ENCODE peak calls at places on chromosome 3, in five cellular contexts. W, O, R, P and Y are unnamed samples.

GRCh38 chr3:37392957-37393356 is 218.6 kb upstream of the LRRFIP2 start:
- DNase-seq in O (no peak), W (no peak), P (no peak), R (no peak), Y (no peak)

GRCh38 chr3:108838411-108838810 is 15.8 kb downstream of the TRAT1 start:
- DNase-seq in R (no peak), P (no peak), W (peak; percentile 54), O (no peak), Y (no peak)

GRCh38 chr3:39124876-39125836 is 17.7 kb downstream of the TTC21A start:
- DNase-seq in P (no peak), W (no peak), R (peak; percentile 52), O (no peak), Y (no peak)

GRCh38 chr3:15174953-15175352 is 31.1 kb upstream of the CAPN7 start:
- DNase-seq in R (no peak), P (no peak), O (no peak), W (no peak), Y (no peak)

GRCh38 chr3:43213631-43214030 is 72.7 kb upstream of the SNRK start:
- DNase-seq in O (no peak), R (no peak), P (no peak), W (no peak), Y (no peak)

GRCh38 chr3:49295489-49296058 is 18.5 kb upstream of the C3orf62 start:
- DNase-seq in R (no peak), P (no peak), W (no peak), O (no peak), Y (no peak)

GRCh38 chr3:12924437-12924836 is 83.1 kb upstream of the RPL32 start:
- DNase-seq in W (no peak), R (no peak), O (no peak), P (no peak), Y (no peak)

GRCh38 chr3:29152379-29152778 is 128.5 kb upstream of the RBMS3 start:
- DNase-seq in P (no peak), R (no peak), W (no peak), O (no peak), Y (no peak)

GRCh38 chr3:11536132-11536935 is 107.4 kb downstream of the VGLL4 start:
- DNase-seq in P (no peak), W (no peak), R (no peak), O (no peak), Y (no peak)

GRCh38 chr3:115186351-115187148 is 39.5 kb upstream of the ZBTB20 start:
- DNase-seq in O (no peak), R (no peak), P (no peak), W (no peak), Y (no peak)

GRCh38 chr3:31377045-31377642 is 155.6 kb upstream of the STT3B start:
- DNase-seq in O (no peak), R (no peak), P (no peak), W (peak; percentile 59), Y (no peak)

GRCh38 chr3:20104167-20104661 is 64.0 kb downstream of the KAT2B start:
- DNase-seq in P (no peak), R (no peak), W (peak; percentile 77), O (no peak), Y (no peak)

GRCh38 chr3:160676547-160677303 is at the start of gene ARL14:
- DNase-seq in R (peak; percentile 55), P (no peak), O (no peak), W (no peak), Y (no peak)

GRCh38 chr3:15269091-15269989 is 63.0 kb downstream of the SH3BP5 start:
- DNase-seq in R (peak; percentile 46), W (peak; percentile 96), O (peak; percentile 95), P (peak; percentile 84), Y (peak; percentile 54)

GRCh38 chr3:131903988-131904415 is 130.8 kb downstream of the CPNE4 start:
- DNase-seq in R (no peak), P (no peak), O (peak; percentile 63), W (no peak), Y (no peak)

GRCh38 chr3:49358884-49359225 is 702 bp upstream of the GPX1 start:
- DNase-seq in P (no peak), W (no peak), R (no peak), O (no peak), Y (no peak)

GRCh38 chr3:135191690-135192089 is 396.6 kb downstream of the EPHB1 start:
- DNase-seq in O (no peak), W (no peak), P (no peak), R (no peak), Y (no peak)

GRCh38 chr3:14458434-14459280 is 56.3 kb downstream of the SLC6A6 start:
- DNase-seq in P (no peak), W (no peak), O (no peak), R (no peak), Y (no peak)

GRCh38 chr3:188779537-188779936 is 392.2 kb upstream of the TPRG1 start:
- DNase-seq in P (no peak), O (no peak), R (no peak), W (no peak), Y (no peak)

GRCh38 chr3:132657869-132658747 is 1.5 kb downstream of the ACAD11 start:
- DNase-seq in W (no peak), P (no peak), O (no peak), R (no peak), Y (no peak)

GRCh38 chr3:135134717-135135116 is 339.7 kb downstream of the EPHB1 start:
- DNase-seq in R (no peak), O (no peak), W (no peak), P (no peak), Y (no peak)

GRCh38 chr3:114804099-114804498 is 343.0 kb downstream of the ZBTB20 start:
- DNase-seq in W (no peak), O (no peak), R (no peak), P (no peak), Y (no peak)

GRCh38 chr3:130607553-130608154 is 90.7 kb downstream of the COL6A6 start:
- DNase-seq in O (no peak), R (no peak), W (no peak), P (no peak), Y (no peak)

GRCh38 chr3:41679412-41679811 is 282.5 kb downstream of the ULK4 start:
- DNase-seq in W (no peak), P (no peak), O (no peak), R (no peak), Y (no peak)

GRCh38 chr3:51176923-51177322 is 208.2 kb upstream of the MANF start:
- DNase-seq in W (no peak), R (no peak), O (no peak), P (no peak), Y (no peak)

GRCh38 chr3:151196441-151196840 is 6.6 kb downstream of the GPR171 start:
- DNase-seq in P (no peak), W (no peak), O (no peak), R (no peak), Y (no peak)

GRCh38 chr3:135258916-135259315 is 463.9 kb downstream of the EPHB1 start:
- DNase-seq in R (no peak), P (no peak), O (no peak), W (no peak), Y (no peak)

GRCh38 chr3:136068708-136069107 is 103.2 kb downstream of the PPP2R3A start:
- DNase-seq in O (no peak), P (no peak), W (no peak), R (no peak), Y (no peak)

GRCh38 chr3:152944671-152945070 is 109.7 kb downstream of the P2RY1 start:
- DNase-seq in W (no peak), O (no peak), R (no peak), P (no peak), Y (no peak)

GRCh38 chr3:57918123-57918837 is 89.9 kb upstream of the FLNB start:
- DNase-seq in P (no peak), W (no peak), R (no peak), O (no peak), Y (no peak)

GRCh38 chr3:50274371-50275104 is 4.3 kb upstream of the LSMEM2 start:
- DNase-seq in W (peak; percentile 77), O (no peak), P (no peak), R (peak; percentile 71), Y (no peak)

GRCh38 chr3:134495980-134496379 is 10.1 kb downstream of the CEP63 start:
- DNase-seq in W (no peak), P (no peak), O (no peak), R (no peak), Y (no peak)

GRCh38 chr3:4813855-4814254 is 165.4 kb upstream of the BHLHE40 start:
- DNase-seq in P (no peak), W (no peak), R (no peak), O (no peak), Y (no peak)

DNA sequence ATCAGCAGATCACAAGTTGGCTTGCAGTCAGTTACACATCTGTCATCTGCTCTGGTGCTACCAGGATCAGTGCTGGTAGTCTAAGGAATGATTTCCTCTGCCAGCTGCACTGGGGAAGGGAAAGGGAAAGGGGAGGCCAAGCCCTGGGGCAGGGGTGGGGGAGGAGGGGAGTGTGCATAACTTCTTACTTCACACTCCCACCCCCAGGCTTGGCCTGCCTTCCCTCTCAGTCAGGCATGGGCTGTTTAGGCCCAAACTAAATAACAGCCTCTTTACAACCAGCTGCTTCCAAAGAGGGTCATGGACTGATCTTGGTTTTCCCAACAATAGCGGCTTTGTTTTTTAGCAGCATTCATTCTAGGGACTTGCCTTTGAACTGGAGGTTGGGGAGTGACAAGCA is 86.1 kb upstream of the PSMD6 start:
- DNase-seq in R (no peak), P (peak; percentile 26), O (no peak), W (no peak), Y (no peak)
- H3K4me1 ChIP-seq in R (peaks cover 5% of the 10 kb centered on the region), P (no peaks in the 10 kb centered on the region), O (no peaks in the 10 kb centered on the region), W (no peaks in the 10 kb centered on the region), Y (no peaks in the 10 kb centered on the region)

DNA sequence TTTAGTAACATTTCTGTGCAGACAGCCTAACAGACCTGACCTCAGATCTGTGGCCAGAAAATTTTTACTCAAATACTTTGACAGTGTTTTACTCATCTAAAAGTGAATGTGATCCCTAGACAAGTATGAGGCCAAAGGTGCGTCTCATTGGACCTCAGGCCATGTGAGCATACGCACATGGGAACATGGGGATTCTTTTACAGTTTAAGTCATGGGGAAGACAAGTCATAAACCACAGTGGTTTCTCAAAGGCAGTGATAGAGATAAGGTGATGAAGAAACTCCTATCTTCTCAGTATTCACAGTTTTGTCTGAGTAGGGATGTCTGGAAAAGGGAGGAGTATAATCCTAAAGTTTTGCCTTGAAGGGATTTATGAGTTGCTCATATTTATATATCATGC is 173.8 kb downstream of the FNDC3B start:
- DNase-seq in P (no peak), O (no peak), R (no peak), W (no peak), Y (no peak)
- H3K4me1 ChIP-seq in P (no peaks in the 10 kb centered on the region), O (peaks cover 55% of the 10 kb centered on the region), R (peaks cover 57% of the 10 kb centered on the region), W (no peaks in the 10 kb centered on the region), Y (peaks cover 6% of the 10 kb centered on the region)

GRCh38 chr3:100402150-100402706 is 889 bp downstream of the LNP1 start:
- DNase-seq in W (no peak), O (no peak), R (no peak), P (no peak), Y (no peak)
- H3K4me1 ChIP-seq in W (peaks cover 42% of the 10 kb centered on the region), O (peaks cover 26% of the 10 kb centered on the region), R (peaks cover 37% of the 10 kb centered on the region), P (no peaks in the 10 kb centered on the region), Y (peaks cover 30% of the 10 kb centered on the region)

GRCh38 chr3:177341766-177342165 is 144.5 kb upstream of the TBL1XR1 start:
- DNase-seq in P (no peak), W (no peak), R (no peak), O (no peak), Y (no peak)
- H3K4me1 ChIP-seq in P (no peaks in the 10 kb centered on the region), W (peaks cover 35% of the 10 kb centered on the region), R (peaks cover 45% of the 10 kb centered on the region), O (peaks cover 55% of the 10 kb centered on the region), Y (peaks cover 10% of the 10 kb centered on the region)